ENCODE peak calls at places on chromosomes 7 and 10, in eight cellular contexts. One of them, this sample, is unnamed.

GRCh38 chr10:100895346-100895745 is 17.4 kb upstream of the SLF2 start:
- DNase-seq in mammary epithelial cell: no peak
- DNase-seq in A549: no peak
- DNase-seq in adrenal gland: no peak
- DNase-seq in CD8-positive, alpha-beta T cell: no peak
- DNase-seq in body of pancreas: no peak
- DNase-seq in spleen: no peak
- DNase-seq in IMR-90: no peak
- DNase-seq in this sample: no peak

GRCh38 chr10:9634466-9634865 is 1383.2 kb upstream of the CELF2 start:
- DNase-seq in body of pancreas: no peak
- DNase-seq in IMR-90: peak
- DNase-seq in CD8-positive, alpha-beta T cell: no peak
- DNase-seq in adrenal gland: no peak
- DNase-seq in mammary epithelial cell: no peak
- DNase-seq in spleen: no peak
- DNase-seq in A549: no peak
- DNase-seq in this sample: peak

GRCh38 chr7:1156782-1157535 is 3.0 kb downstream of the ZFAND2A start:
- DNase-seq in CD8-positive, alpha-beta T cell: no peak
- DNase-seq in mammary epithelial cell: no peak
- DNase-seq in IMR-90: peak
- DNase-seq in adrenal gland: no peak
- DNase-seq in spleen: no peak
- DNase-seq in A549: peak
- DNase-seq in body of pancreas: no peak
- DNase-seq in this sample: peak

GRCh38 chr10:91415816-91416215 is 5.7 kb downstream of the HECTD2 start:
- DNase-seq in spleen: no peak
- DNase-seq in IMR-90: no peak
- DNase-seq in CD8-positive, alpha-beta T cell: no peak
- DNase-seq in adrenal gland: no peak
- DNase-seq in A549: no peak
- DNase-seq in body of pancreas: no peak
- DNase-seq in mammary epithelial cell: no peak
- DNase-seq in this sample: no peak

GRCh38 chr7:135189961-135190360 is 19.5 kb upstream of the CYREN start:
- DNase-seq in CD8-positive, alpha-beta T cell: no peak
- DNase-seq in spleen: peak
- DNase-seq in adrenal gland: peak
- DNase-seq in mammary epithelial cell: no peak
- DNase-seq in A549: no peak
- DNase-seq in IMR-90: no peak
- DNase-seq in body of pancreas: no peak
- DNase-seq in this sample: no peak

GRCh38 chr10:79445217-79445707 is at the start of gene ZCCHC24:
- DNase-seq in spleen: peak
- DNase-seq in IMR-90: no peak
- DNase-seq in body of pancreas: peak
- DNase-seq in mammary epithelial cell: peak
- DNase-seq in A549: peak
- DNase-seq in adrenal gland: peak
- DNase-seq in CD8-positive, alpha-beta T cell: no peak
- DNase-seq in this sample: no peak

GRCh38 chr7:147941316-147941715 is 649.2 kb upstream of the C7orf33 start:
- DNase-seq in CD8-positive, alpha-beta T cell: no peak
- DNase-seq in adrenal gland: no peak
- DNase-seq in mammary epithelial cell: no peak
- DNase-seq in body of pancreas: no peak
- DNase-seq in IMR-90: no peak
- DNase-seq in spleen: no peak
- DNase-seq in A549: no peak
- DNase-seq in this sample: no peak

GRCh38 chr10:24209421-24209770 is 458 bp downstream of the KIAA1217 start:
- DNase-seq in IMR-90: peak
- DNase-seq in mammary epithelial cell: peak
- DNase-seq in body of pancreas: no peak
- DNase-seq in CD8-positive, alpha-beta T cell: no peak
- DNase-seq in A549: peak
- DNase-seq in adrenal gland: peak
- DNase-seq in spleen: no peak
- DNase-seq in this sample: peak

GRCh38 chr7:69018200-69018599 is 580.1 kb upstream of the AUTS2 start:
- DNase-seq in adrenal gland: no peak
- DNase-seq in CD8-positive, alpha-beta T cell: no peak
- DNase-seq in spleen: no peak
- DNase-seq in A549: no peak
- DNase-seq in body of pancreas: no peak
- DNase-seq in mammary epithelial cell: no peak
- DNase-seq in IMR-90: no peak
- DNase-seq in this sample: no peak

GRCh38 chr7:886626-887487 is 10.5 kb downstream of the GET4 start:
- DNase-seq in A549: no peak
- DNase-seq in adrenal gland: no peak
- DNase-seq in mammary epithelial cell: no peak
- DNase-seq in IMR-90: no peak
- DNase-seq in spleen: peak
- DNase-seq in body of pancreas: no peak
- DNase-seq in CD8-positive, alpha-beta T cell: no peak
- DNase-seq in this sample: no peak

GRCh38 chr7:31744294-31744874 is 57.4 kb downstream of the PPP1R17 start:
- DNase-seq in body of pancreas: peak
- DNase-seq in A549: peak
- DNase-seq in spleen: no peak
- DNase-seq in IMR-90: peak
- DNase-seq in adrenal gland: peak
- DNase-seq in mammary epithelial cell: peak
- DNase-seq in CD8-positive, alpha-beta T cell: peak
- DNase-seq in this sample: peak

GRCh38 chr10:97190452-97190851 is 4.7 kb upstream of the SLIT1 start:
- DNase-seq in A549: no peak
- DNase-seq in IMR-90: no peak
- DNase-seq in body of pancreas: no peak
- DNase-seq in mammary epithelial cell: no peak
- DNase-seq in spleen: no peak
- DNase-seq in CD8-positive, alpha-beta T cell: no peak
- DNase-seq in adrenal gland: no peak
- DNase-seq in this sample: no peak

GRCh38 chr7:92404170-92404614 is 43.1 kb upstream of the GATAD1 start:
- DNase-seq in mammary epithelial cell: no peak
- DNase-seq in adrenal gland: no peak
- DNase-seq in CD8-positive, alpha-beta T cell: peak
- DNase-seq in IMR-90: no peak
- DNase-seq in A549: no peak
- DNase-seq in spleen: no peak
- DNase-seq in body of pancreas: no peak
- DNase-seq in this sample: no peak

GRCh38 chr7:2568521-2569223 is 9.9 kb downstream of the IQCE start:
- DNase-seq in mammary epithelial cell: no peak
- DNase-seq in adrenal gland: no peak
- DNase-seq in A549: no peak
- DNase-seq in IMR-90: no peak
- DNase-seq in CD8-positive, alpha-beta T cell: no peak
- DNase-seq in body of pancreas: no peak
- DNase-seq in spleen: no peak
- DNase-seq in this sample: no peak

GRCh38 chr7:100967292-100967863 is 2.0 kb upstream of the MUC12 start:
- DNase-seq in spleen: no peak
- DNase-seq in adrenal gland: no peak
- DNase-seq in A549: no peak
- DNase-seq in CD8-positive, alpha-beta T cell: no peak
- DNase-seq in IMR-90: no peak
- DNase-seq in body of pancreas: no peak
- DNase-seq in mammary epithelial cell: no peak
- DNase-seq in this sample: no peak

GRCh38 chr7:111113263-111114017 is 22.5 kb downstream of the LRRN3 start:
- DNase-seq in mammary epithelial cell: peak
- DNase-seq in CD8-positive, alpha-beta T cell: no peak
- DNase-seq in IMR-90: peak
- DNase-seq in adrenal gland: no peak
- DNase-seq in body of pancreas: no peak
- DNase-seq in spleen: no peak
- DNase-seq in A549: peak
- DNase-seq in this sample: no peak

GRCh38 chr7:156845379-156846101 is 47.4 kb downstream of the LMBR1 start:
- DNase-seq in A549: no peak
- DNase-seq in mammary epithelial cell: no peak
- DNase-seq in IMR-90: peak
- DNase-seq in CD8-positive, alpha-beta T cell: no peak
- DNase-seq in spleen: no peak
- DNase-seq in body of pancreas: no peak
- DNase-seq in adrenal gland: no peak
- DNase-seq in this sample: no peak

GRCh38 chr7:95758187-95758586 is 14.2 kb upstream of the DYNC1I1 start:
- DNase-seq in IMR-90: no peak
- DNase-seq in A549: no peak
- DNase-seq in CD8-positive, alpha-beta T cell: no peak
- DNase-seq in body of pancreas: no peak
- DNase-seq in adrenal gland: no peak
- DNase-seq in mammary epithelial cell: no peak
- DNase-seq in spleen: no peak
- DNase-seq in this sample: no peak

GRCh38 chr10:96053985-96054384 is 10.6 kb downstream of the CCNJ start:
- DNase-seq in CD8-positive, alpha-beta T cell: no peak
- DNase-seq in IMR-90: no peak
- DNase-seq in spleen: no peak
- DNase-seq in adrenal gland: no peak
- DNase-seq in body of pancreas: no peak
- DNase-seq in A549: no peak
- DNase-seq in mammary epithelial cell: no peak
- DNase-seq in this sample: no peak

GRCh38 chr7:27158436-27159277 is 2.2 kb upstream of the HOXA7 start:
- DNase-seq in IMR-90: no peak
- DNase-seq in A549: no peak
- DNase-seq in CD8-positive, alpha-beta T cell: no peak
- DNase-seq in adrenal gland: no peak
- DNase-seq in body of pancreas: peak
- DNase-seq in mammary epithelial cell: peak
- DNase-seq in spleen: peak
- DNase-seq in this sample: no peak

GRCh38 chr10:22454634-22455033 is 109.3 kb downstream of the SPAG6 start:
- DNase-seq in spleen: no peak
- DNase-seq in CD8-positive, alpha-beta T cell: no peak
- DNase-seq in mammary epithelial cell: no peak
- DNase-seq in IMR-90: no peak
- DNase-seq in adrenal gland: no peak
- DNase-seq in A549: no peak
- DNase-seq in body of pancreas: no peak
- DNase-seq in this sample: no peak

DNA sequence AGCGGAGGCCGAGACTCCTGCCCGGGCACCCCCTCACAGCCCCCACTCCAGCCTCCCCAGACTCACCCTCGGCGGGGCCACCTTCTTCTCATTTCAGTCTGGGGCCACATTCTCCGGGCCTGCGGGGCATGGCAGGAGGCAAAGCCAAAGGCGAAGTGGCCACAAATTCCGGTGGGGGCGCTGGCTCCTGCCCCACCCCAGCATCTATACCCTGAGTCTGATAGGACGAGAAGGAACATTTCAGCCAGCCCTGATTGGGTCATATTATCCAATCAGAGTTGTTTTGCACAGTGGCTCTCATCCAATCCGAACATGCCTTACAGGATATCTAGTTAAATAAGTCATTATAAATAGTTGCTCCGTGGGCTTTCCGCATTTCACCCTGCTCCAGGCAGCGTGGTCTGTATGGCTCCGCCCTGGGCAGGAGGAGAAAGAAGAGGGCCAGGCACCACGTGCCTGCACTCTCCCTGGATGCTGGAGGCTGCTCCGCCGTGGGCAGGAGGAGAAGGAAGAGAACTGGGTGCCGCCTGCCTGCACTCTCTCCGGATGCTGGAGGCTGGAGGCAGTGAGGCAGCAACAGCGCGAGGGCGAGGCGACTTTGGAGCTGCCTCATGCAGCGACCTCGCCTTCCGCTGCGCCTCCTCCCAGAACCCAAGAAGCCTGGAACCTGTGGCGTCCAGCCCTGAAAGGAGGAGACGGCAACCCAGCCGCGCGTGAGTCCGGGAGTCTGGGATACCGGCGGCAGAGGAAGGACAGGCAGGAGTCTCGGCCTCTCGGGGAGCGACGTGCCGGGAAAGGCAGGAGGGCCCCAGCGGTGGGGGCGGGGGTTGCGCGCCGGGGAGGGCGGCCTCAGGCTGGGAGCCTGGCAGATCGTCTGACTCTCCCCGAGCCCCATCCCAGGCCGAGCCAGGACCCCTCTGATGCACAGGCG is 162.9 kb downstream of the ZNF33B start:
- DNase-seq in mammary epithelial cell: peak
- DNase-seq in CD8-positive, alpha-beta T cell: no peak
- DNase-seq in IMR-90: peak
- DNase-seq in spleen: peak
- DNase-seq in adrenal gland: no peak
- DNase-seq in body of pancreas: peak
- DNase-seq in A549: no peak
- DNase-seq in this sample: peak
- TF ChIP-seq CTCF in mammary epithelial cell: peak
- TF ChIP-seq CTCF in CD8-positive, alpha-beta T cell: no peak
- TF ChIP-seq CTCF in IMR-90: no peak
- TF ChIP-seq CTCF in spleen: no peak
- TF ChIP-seq CTCF in adrenal gland: no peak
- TF ChIP-seq CTCF in body of pancreas: no peak
- TF ChIP-seq CTCF in A549: no peak
- TF ChIP-seq CTCF in this sample: no peak

GRCh38 chr7:98288064-98288823 is 6.8 kb downstream of the BRI3 start:
- DNase-seq in body of pancreas: peak
- DNase-seq in A549: no peak
- DNase-seq in mammary epithelial cell: peak
- DNase-seq in CD8-positive, alpha-beta T cell: no peak
- DNase-seq in adrenal gland: no peak
- DNase-seq in IMR-90: no peak
- DNase-seq in spleen: no peak
- DNase-seq in this sample: no peak
- H3K27ac ChIP-seq in body of pancreas: peak
- H3K27ac ChIP-seq in A549: no peak
- H3K27ac ChIP-seq in mammary epithelial cell: no peak
- H3K27ac ChIP-seq in CD8-positive, alpha-beta T cell: no peak
- H3K27ac ChIP-seq in adrenal gland: peak
- H3K27ac ChIP-seq in IMR-90: no peak
- H3K27ac ChIP-seq in spleen: no peak
- H3K27ac ChIP-seq in this sample: no peak

GRCh38 chr7:149772821-149773425 is 465 bp downstream of the ZNF467 start:
- DNase-seq in adrenal gland: peak
- DNase-seq in body of pancreas: peak
- DNase-seq in A549: no peak
- DNase-seq in mammary epithelial cell: no peak
- DNase-seq in spleen: peak
- DNase-seq in IMR-90: no peak
- DNase-seq in CD8-positive, alpha-beta T cell: no peak
- DNase-seq in this sample: no peak
- H3K4me3 ChIP-seq in adrenal gland: peak
- H3K4me3 ChIP-seq in body of pancreas: peak
- H3K4me3 ChIP-seq in A549: peak
- H3K4me3 ChIP-seq in mammary epithelial cell: peak
- H3K4me3 ChIP-seq in spleen: peak
- H3K4me3 ChIP-seq in IMR-90: peak
- H3K4me3 ChIP-seq in CD8-positive, alpha-beta T cell: peak
- H3K4me3 ChIP-seq in this sample: peak

DNA sequence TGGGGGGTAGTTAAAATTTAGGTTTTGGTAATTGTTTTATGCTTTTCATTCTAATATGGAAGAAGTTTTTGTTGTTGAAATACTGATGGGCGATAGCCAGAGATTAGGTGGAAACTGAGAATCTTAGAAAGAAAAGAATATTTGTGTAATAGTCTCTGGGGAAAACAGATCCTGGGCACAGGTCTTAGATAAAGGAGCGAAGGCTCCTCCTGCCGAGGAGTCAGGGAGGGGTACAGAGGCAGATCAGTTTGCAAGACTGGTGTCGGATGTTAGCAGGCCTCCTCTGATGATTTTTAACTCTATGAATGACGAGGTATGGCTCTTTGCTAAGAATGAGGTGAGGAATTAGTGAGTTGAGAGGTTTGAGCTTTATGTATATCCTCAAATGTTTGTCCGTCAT is 339.7 kb downstream of the HGF start:
- DNase-seq in spleen: no peak
- DNase-seq in CD8-positive, alpha-beta T cell: no peak
- DNase-seq in mammary epithelial cell: no peak
- DNase-seq in adrenal gland: no peak
- DNase-seq in A549: no peak
- DNase-seq in body of pancreas: no peak
- DNase-seq in IMR-90: no peak
- DNase-seq in this sample: no peak
- TF ChIP-seq CTCF in spleen: no peak
- TF ChIP-seq CTCF in CD8-positive, alpha-beta T cell: no peak
- TF ChIP-seq CTCF in mammary epithelial cell: no peak
- TF ChIP-seq CTCF in adrenal gland: no peak
- TF ChIP-seq CTCF in A549: no peak
- TF ChIP-seq CTCF in body of pancreas: no peak
- TF ChIP-seq CTCF in IMR-90: no peak
- TF ChIP-seq CTCF in this sample: peak